ENCODE peak calls at places on chromosomes 3 and 15, in nine cellular contexts. J, Y, T, O, U, B, I, R and P are unnamed samples.

GRCh38 chr3:12518266-12519028 is 26.9 kb downstream of the MKRN2OS start:
- DNase-seq in B (no peak), O (no peak), R (peak; percentile 21), U (no peak), Y (no peak), T (no peak), I (no peak), J (no peak), P (no peak)

GRCh38 chr15:100281096-100281917 is 60.5 kb downstream of the ADAMTS17 start:
- DNase-seq in O (no peak), T (no peak), Y (no peak), U (no peak), I (no peak), J (no peak), B (no peak), R (no peak), P (no peak)

GRCh38 chr3:32991781-32992180 is 40.3 kb downstream of the CCR4 start:
- DNase-seq in I (no peak), Y (no peak), U (no peak), B (no peak), O (no peak), T (no peak), R (no peak), J (no peak), P (no peak)

GRCh38 chr3:54916722-54917121 is 11.1 kb downstream of the LRTM1 start:
- DNase-seq in Y (no peak), J (no peak), R (no peak), U (peak; percentile 26), I (no peak), T (no peak), B (no peak), O (no peak), P (no peak)

GRCh38 chr3:178103140-178103539 is 433.1 kb upstream of the KCNMB2 start:
- DNase-seq in U (no peak), J (no peak), O (no peak), T (no peak), R (no peak), B (no peak), Y (no peak), I (no peak), P (no peak)

GRCh38 chr15:35547775-35548364 is 1.9 kb upstream of the DPH6 start:
- DNase-seq in U (no peak), O (no peak), T (no peak), R (no peak), I (no peak), Y (no peak), J (no peak), B (no peak), P (no peak)

GRCh38 chr3:189999718-190000117 is 121.0 kb downstream of the P3H2 start:
- DNase-seq in T (no peak), I (no peak), Y (no peak), B (no peak), U (no peak), R (no peak), J (no peak), O (no peak), P (no peak)

GRCh38 chr3:99855900-99856299 is 38.2 kb downstream of the CMSS1 start:
- DNase-seq in T (no peak), U (no peak), J (no peak), I (no peak), B (no peak), R (no peak), O (no peak), Y (no peak), P (no peak)

GRCh38 chr15:86432861-86433260 is 353.2 kb downstream of the AGBL1 start:
- DNase-seq in B (no peak), Y (no peak), T (no peak), J (no peak), U (no peak), O (no peak), R (no peak), I (no peak), P (no peak)

GRCh38 chr15:84659904-84660781 is 2.1 kb upstream of the NMB start:
- DNase-seq in U (no peak), J (no peak), B (no peak), T (no peak), O (no peak), R (no peak), I (no peak), Y (no peak), P (no peak)

GRCh38 chr3:43257850-43258249 is 28.5 kb upstream of the SNRK start:
- DNase-seq in I (no peak), T (no peak), J (no peak), B (no peak), R (no peak), O (no peak), Y (no peak), U (no peak), P (no peak)

GRCh38 chr3:73255609-73256029 is 194.2 kb downstream of the EBLN2 start:
- DNase-seq in R (no peak), B (peak; percentile 42), Y (peak; percentile 54), T (peak; percentile 35), J (no peak), I (peak; percentile 3), U (peak; percentile 82), O (no peak), P (no peak)

GRCh38 chr15:82312611-82313349 is 36.5 kb downstream of the GOLGA6L10 start:
- DNase-seq in I (no peak), R (no peak), T (no peak), J (peak; percentile 69), O (no peak), U (peak; percentile 67), Y (no peak), B (peak; percentile 30), P (no peak)

GRCh38 chr3:117914540-117914939 is 1120.1 kb downstream of the IGSF11 start:
- DNase-seq in B (no peak), U (no peak), I (no peak), R (no peak), T (no peak), O (no peak), Y (no peak), J (no peak), P (no peak)